ENCODE peak calls at places on chromosomes 6 and 20, in seven cellular contexts. R is gastrocnemius medialis, V is MM.1S, X is sigmoid colon, H is right atrium auricular region, J is adrenal gland, K is endodermal cell. G is an unnamed sample.

GRCh38 chr6:135950709-135951108 is 99.2 kb downstream of the PDE7B start:
- DNase-seq in R (no peak), V (no peak), X (no peak), H (no peak), J (no peak), K (no peak), G (no peak)

GRCh38 chr20:1389703-1390385 is 3.0 kb downstream of the FKBP1A start:
- DNase-seq in R (no peak), V (no peak), X (no peak), H (no peak), J (no peak), K (no peak), G (no peak)

GRCh38 chr6:35449287-35449881 is 2.8 kb upstream of the FANCE start:
- DNase-seq in R (no peak), V (peak; percentile 82), X (no peak), H (no peak), J (no peak), K (peak; percentile 63), G (no peak)

GRCh38 chr6:137291441-137291840 is 72.3 kb upstream of the IFNGR1 start:
- DNase-seq in R (peak; percentile 45), V (no peak), X (no peak), H (no peak), J (peak; percentile 54), K (no peak), G (peak; percentile 72)

GRCh38 chr6:40535105-40535783 is 51.9 kb downstream of the LRFN2 start:
- DNase-seq in R (no peak), V (peak; percentile 79), X (no peak), H (no peak), J (no peak), K (no peak), G (no peak)

GRCh38 chr6:72464791-72465691 is 156.8 kb upstream of the KCNQ5 start:
- DNase-seq in R (no peak), V (no peak), X (no peak), H (no peak), J (no peak), K (peak; percentile 59), G (no peak)

GRCh38 chr6:168033791-168034190 is 36.3 kb downstream of the KIF25 start:
- DNase-seq in R (no peak), V (no peak), X (no peak), H (peak; percentile 42), J (no peak), K (no peak), G (no peak)

GRCh38 chr6:43973351-43973750 is 153.9 kb downstream of the MRPL14 start:
- DNase-seq in R (no peak), V (no peak), X (no peak), H (no peak), J (peak; percentile 8), K (peak; percentile 40), G (no peak)

GRCh38 chr6:65126667-65127066 is 580.4 kb downstream of the EYS start:
- DNase-seq in R (no peak), V (no peak), X (no peak), H (no peak), J (no peak), K (peak; percentile 74), G (no peak)

GRCh38 chr6:56511591-56511990 is 131.1 kb downstream of the DST start:
- DNase-seq in R (no peak), V (no peak), X (no peak), H (no peak), J (no peak), K (no peak), G (no peak)

GRCh38 chr6:56510984-56511531 is 131.6 kb downstream of the DST start:
- DNase-seq in R (no peak), V (no peak), X (no peak), H (no peak), J (no peak), K (no peak), G (no peak)

GRCh38 chr6:56509031-56509430 is 133.7 kb downstream of the DST start:
- DNase-seq in R (no peak), V (no peak), X (no peak), H (no peak), J (no peak), K (no peak), G (no peak)

GRCh38 chr6:56507517-56507916 is 135.2 kb downstream of the DST start:
- DNase-seq in R (no peak), V (no peak), X (no peak), H (no peak), J (peak; percentile 40), K (no peak), G (no peak)

DNA sequence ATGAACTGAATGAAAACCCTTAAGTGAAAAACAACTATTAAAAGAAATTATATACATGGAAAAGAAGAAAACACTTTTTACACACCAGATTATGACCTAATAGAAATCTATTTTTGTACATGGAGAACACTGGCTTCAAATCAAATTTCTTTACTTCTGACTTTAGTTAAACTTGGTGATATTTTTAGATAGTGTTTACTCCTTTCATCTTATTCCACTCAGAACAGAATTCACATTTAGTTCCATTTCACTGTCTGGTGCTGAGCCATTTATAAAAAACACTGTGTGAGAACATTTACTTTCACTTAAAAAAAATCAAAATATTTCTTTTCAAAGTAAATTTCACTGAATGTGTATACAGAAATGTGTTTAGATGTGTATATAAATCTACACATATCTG is 136.8 kb downstream of the DST start:
- DNase-seq in R (no peak), V (no peak), X (no peak), H (no peak), J (no peak), K (no peak), G (no peak)
- H3K4me1 ChIP-seq in R (peaks cover 28% of the 10 kb centered on the region), V (no peaks in the 10 kb centered on the region), X (peaks cover 58% of the 10 kb centered on the region), H (peaks cover 39% of the 10 kb centered on the region), J (peaks cover 15% of the 10 kb centered on the region), K (no peaks in the 10 kb centered on the region), G (no peaks in the 10 kb centered on the region)

GRCh38 chr6:111101987-111102386 is 14.7 kb downstream of the SLC16A10 start:
- DNase-seq in R (no peak), V (no peak), X (no peak), H (no peak), J (no peak), K (no peak), G (no peak)
- H3K27ac ChIP-seq in R (peak overlapping the region; percentile 17), V (no peak overlapping the region), X (no peak overlapping the region), H (no peak overlapping the region), J (no peak overlapping the region), K (no peak overlapping the region), G (no peak overlapping the region)

GRCh38 chr6:89215391-89215790 is 1.8 kb downstream of the GABRR1 start:
- DNase-seq in R (no peak), V (peak; percentile 71), X (no peak), H (no peak), J (no peak), K (no peak), G (no peak)

GRCh38 chr6:89216411-89216810 is 747 bp downstream of the GABRR1 start:
- DNase-seq in R (no peak), V (no peak), X (no peak), H (no peak), J (no peak), K (no peak), G (no peak)

GRCh38 chr6:89221109-89221508 is 4.0 kb upstream of the GABRR1 start:
- DNase-seq in R (no peak), V (peak; percentile 51), X (no peak), H (no peak), J (no peak), K (no peak), G (no peak)

GRCh38 chr6:89214197-89214596 is 3.0 kb downstream of the GABRR1 start:
- DNase-seq in R (no peak), V (no peak), X (no peak), H (no peak), J (no peak), K (no peak), G (no peak)

DNA sequence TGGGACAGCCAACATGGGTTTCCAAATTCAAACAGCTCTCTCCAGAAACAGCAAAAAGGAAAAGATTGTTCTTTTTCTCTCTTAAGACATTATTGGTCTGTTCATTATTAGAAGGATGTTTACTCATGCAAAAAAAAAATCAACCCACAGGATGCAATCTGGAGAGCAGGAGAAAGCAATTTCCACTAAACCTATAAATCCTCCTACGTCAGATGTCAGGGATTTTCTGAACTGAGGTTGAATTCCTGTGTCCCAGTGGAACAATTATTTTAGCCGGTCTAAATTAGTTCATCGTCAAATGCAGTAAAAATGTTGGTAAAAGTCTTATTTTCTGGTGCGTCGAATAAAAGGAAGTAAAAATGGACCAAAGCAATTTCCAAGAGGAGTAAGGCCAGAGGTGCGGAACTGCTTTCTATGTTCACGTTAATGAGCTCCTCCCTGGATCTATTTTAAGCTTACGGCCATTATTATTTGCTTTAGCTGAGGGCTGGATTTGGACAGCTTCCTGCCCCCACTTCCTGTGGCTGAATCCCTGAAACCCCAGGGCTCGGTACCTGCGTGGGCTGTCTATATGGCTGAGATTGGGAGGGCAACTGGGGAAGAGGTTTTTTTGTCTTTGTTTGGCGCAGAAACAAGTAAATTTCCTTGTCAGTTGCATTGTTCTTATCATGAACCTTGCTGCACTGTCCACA is at the start of gene GABRR1:
- DNase-seq in R (no peak), V (no peak), X (no peak), H (no peak), J (no peak), K (no peak), G (no peak)
- H3K4me1 ChIP-seq in R (peaks cover 11% of the 10 kb centered on the region), V (peaks cover 27% of the 10 kb centered on the region), X (peaks cover 13% of the 10 kb centered on the region), H (peaks cover 5% of the 10 kb centered on the region), J (no peaks in the 10 kb centered on the region), K (no peaks in the 10 kb centered on the region), G (peaks cover 12% of the 10 kb centered on the region)

GRCh38 chr6:12325872-12326271 is 35.7 kb downstream of the EDN1 start:
- DNase-seq in R (no peak), V (no peak), X (no peak), H (no peak), J (no peak), K (no peak), G (no peak)

GRCh38 chr6:12331474-12331873 is 41.3 kb downstream of the EDN1 start:
- DNase-seq in R (no peak), V (no peak), X (no peak), H (no peak), J (no peak), K (no peak), G (no peak)

GRCh38 chr6:12331951-12332749 is 42.0 kb downstream of the EDN1 start:
- DNase-seq in R (no peak), V (no peak), X (no peak), H (no peak), J (no peak), K (peak; percentile 64), G (peak; percentile 71)

GRCh38 chr6:12327391-12327790 is 37.2 kb downstream of the EDN1 start:
- DNase-seq in R (no peak), V (no peak), X (no peak), H (no peak), J (no peak), K (no peak), G (no peak)

DNA sequence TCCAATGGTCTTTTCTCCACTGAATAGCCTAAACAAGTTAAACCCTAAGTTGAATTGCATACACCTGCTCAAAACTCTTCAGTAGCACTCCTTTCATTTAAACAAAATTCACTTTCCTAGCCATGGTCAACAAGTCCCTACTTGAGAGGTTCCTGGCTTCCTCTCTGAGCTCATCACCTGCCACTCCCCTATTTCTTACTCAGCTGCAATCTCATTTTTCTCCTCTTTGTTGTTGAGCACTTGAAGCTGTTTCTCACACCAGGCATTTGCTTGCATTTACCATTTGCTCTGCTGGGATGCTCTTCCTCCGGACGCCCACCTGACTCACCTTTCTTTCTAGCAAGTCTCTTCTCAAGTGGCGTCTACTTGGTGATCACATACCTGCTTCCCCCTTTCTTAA is 38.5 kb downstream of the EDN1 start:
- DNase-seq in R (no peak), V (no peak), X (no peak), H (no peak), J (no peak), K (no peak), G (no peak)
- H3K27ac ChIP-seq in R (no peak overlapping the region), V (no peak overlapping the region), X (no peak overlapping the region), H (no peak overlapping the region), J (no peak overlapping the region), K (no peak overlapping the region), G (no peak overlapping the region)